ENCODE peak calls at places on chromosomes 1 and 21, in six cellular contexts. H is K562, O is HCT116, K is GM12878, B is H1, P is HepG2. J is an unnamed sample.

GRCh38 chr1:33152685-33153432 is 29.0 kb downstream of the TRIM62 start:
- DNase-seq in H (no peak), O (no peak), K (no peak), B (peak; percentile 70), P (peak; percentile 10), J (no peak)

GRCh38 chr1:54798769-54799641 is 2.1 kb downstream of the TTC22 start:
- DNase-seq in H (no peak), O (no peak), K (peak; percentile 41), B (no peak), P (no peak), J (no peak)

GRCh38 chr1:78176448-78176847 is 130.7 kb downstream of the GIPC2 start:
- DNase-seq in H (no peak), O (no peak), K (no peak), B (no peak), P (no peak), J (no peak)

GRCh38 chr1:11806307-11806936 is 431 bp downstream of the CLCN6 start:
- DNase-seq in H (peak; percentile 92), O (no peak), K (no peak), B (no peak), P (no peak), J (peak; percentile 45)

GRCh38 chr1:110879758-110880606 is 7.0 kb downstream of the CD53 start:
- DNase-seq in H (peak; percentile 87), O (no peak), K (peak; percentile 65), B (no peak), P (no peak), J (no peak)

GRCh38 chr1:208185801-208186201 is 58.4 kb downstream of the PLXNA2 start:
- DNase-seq in H (no peak), O (no peak), K (no peak), B (no peak), P (no peak), J (no peak)

GRCh38 chr1:246355421-246356230 is 151.5 kb downstream of the SMYD3 start:
- DNase-seq in H (no peak), O (no peak), K (no peak), B (peak; percentile 55), P (no peak), J (peak; percentile 44)

GRCh38 chr1:236489710-236490377 is 33.9 kb upstream of the LGALS8 start:
- DNase-seq in H (peak; percentile 65), O (peak; percentile 63), K (peak; percentile 19), B (no peak), P (peak; percentile 74), J (peak; percentile 37)

GRCh38 chr1:12600880-12601633 is 17.0 kb downstream of the DHRS3 start:
- DNase-seq in H (peak; percentile 77), O (no peak), K (no peak), B (peak; percentile 81), P (peak; percentile 62), J (peak; percentile 56)

GRCh38 chr1:177077006-177077405 is 87.5 kb downstream of the ASTN1 start:
- DNase-seq in H (no peak), O (no peak), K (no peak), B (no peak), P (no peak), J (no peak)

DNA sequence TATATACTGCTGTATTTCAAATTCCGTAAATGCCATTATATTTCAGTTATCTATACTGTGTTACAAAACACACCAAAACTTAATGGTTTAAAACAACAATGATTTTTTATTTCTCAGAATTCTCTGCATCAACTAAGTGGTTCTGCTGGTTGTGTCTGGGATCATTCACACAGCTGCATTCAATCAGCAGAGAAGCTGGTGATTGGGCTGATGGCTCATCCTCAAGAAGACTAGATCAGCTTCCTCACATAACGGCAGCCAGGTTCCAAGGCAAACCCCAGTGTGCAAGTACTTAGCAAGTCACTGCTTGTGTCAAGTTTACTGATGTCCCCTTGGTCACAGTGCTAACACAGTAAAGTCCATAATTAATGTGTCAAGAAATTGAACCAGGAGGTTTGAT is 86.3 kb upstream of the VANGL1 start:
- DNase-seq in H (no peak), O (no peak), K (no peak), B (no peak), P (no peak), J (no peak)
- H3K27ac ChIP-seq in H (no peak overlapping the region), O (no peak overlapping the region), K (no peak overlapping the region), B (no peak overlapping the region), P (no peak overlapping the region), J (no peak overlapping the region)

DNA sequence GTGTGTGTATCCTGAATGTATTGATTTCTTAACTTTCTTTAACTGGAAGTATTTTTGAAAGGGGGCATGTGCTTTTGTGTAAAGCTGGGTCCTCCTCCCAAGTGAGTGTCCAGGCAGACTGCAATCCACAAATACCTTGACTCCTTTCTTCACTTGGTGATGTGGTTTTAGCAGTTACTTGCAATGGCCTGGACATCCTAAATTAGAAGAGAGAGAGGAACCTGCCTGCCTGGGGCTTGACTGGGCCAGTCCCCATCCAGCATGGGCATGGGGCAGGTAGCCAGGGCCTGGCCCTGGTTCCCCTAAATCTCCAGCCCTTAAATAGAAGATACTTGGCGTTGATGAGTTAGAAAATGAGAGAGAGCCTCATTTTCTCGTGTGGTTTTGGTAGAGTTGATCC is 159.7 kb downstream of the PGBD5 start:
- DNase-seq in H (no peak), O (no peak), K (no peak), B (no peak), P (no peak), J (no peak)
- TF ChIP-seq EZH2 in H (no peak), O (no peak), K (no peak), B (no peak), P (no peak), J (no peak)

GRCh38 chr1:88973520-88974137 is 18.8 kb downstream of the KYAT3 start:
- DNase-seq in H (no peak), O (peak; percentile 33), K (no peak), B (no peak), P (peak; percentile 38), J (peak; percentile 55)
- TF ChIP-seq MAX in H (no peak), O (no peak), K (no peak), B (no peak), P (no peak), J (no peak)

GRCh38 chr21:28541371-28542112 is 451.1 kb downstream of the LTN1 start:
- DNase-seq in H (no peak), O (no peak), K (no peak), B (no peak), P (no peak), J (peak; percentile 28)
- H3K27ac ChIP-seq in H (no peak overlapping the region), O (no peak overlapping the region), K (no peak overlapping the region), B (no peak overlapping the region), P (no peak overlapping the region), J (peak overlapping the region; percentile 85)

DNA sequence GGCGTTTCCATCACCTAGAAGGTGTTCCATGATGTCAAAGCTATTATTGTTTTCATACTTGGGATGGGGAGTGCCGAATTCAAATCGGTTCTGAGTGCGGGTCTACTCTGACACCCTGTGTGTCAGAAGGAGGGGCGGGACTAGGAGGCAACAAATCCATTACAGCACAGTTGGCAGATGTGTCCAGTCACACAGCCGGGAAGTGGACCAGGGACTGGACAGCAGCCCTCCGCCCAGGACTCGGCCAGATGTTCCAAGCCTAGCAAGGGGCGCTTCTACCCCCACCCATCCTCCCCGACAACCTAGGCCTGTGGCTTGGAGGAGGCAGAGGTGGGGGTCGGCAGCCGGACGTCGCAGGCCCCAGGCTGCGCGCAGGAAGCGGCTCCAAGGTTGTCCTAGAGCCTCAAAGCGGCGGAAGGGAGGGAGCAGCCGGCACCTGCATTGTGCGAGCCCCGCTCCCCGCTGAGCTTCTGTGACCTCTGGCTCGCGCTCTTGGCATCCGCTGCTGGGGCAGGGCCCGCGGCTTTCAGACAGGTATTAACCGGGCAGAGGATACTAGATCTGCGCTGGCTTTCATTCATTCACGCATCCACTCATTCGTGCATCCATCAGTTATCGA is 20.5 kb upstream of the MYCL start:
- DNase-seq in H (no peak), O (no peak), K (no peak), B (peak; percentile 89), P (no peak), J (no peak)
- TF ChIP-seq EZH2 in H (no peak), O (no peak), K (no peak), B (no peak), P (no peak), J (peak; percentile 46)

DNA sequence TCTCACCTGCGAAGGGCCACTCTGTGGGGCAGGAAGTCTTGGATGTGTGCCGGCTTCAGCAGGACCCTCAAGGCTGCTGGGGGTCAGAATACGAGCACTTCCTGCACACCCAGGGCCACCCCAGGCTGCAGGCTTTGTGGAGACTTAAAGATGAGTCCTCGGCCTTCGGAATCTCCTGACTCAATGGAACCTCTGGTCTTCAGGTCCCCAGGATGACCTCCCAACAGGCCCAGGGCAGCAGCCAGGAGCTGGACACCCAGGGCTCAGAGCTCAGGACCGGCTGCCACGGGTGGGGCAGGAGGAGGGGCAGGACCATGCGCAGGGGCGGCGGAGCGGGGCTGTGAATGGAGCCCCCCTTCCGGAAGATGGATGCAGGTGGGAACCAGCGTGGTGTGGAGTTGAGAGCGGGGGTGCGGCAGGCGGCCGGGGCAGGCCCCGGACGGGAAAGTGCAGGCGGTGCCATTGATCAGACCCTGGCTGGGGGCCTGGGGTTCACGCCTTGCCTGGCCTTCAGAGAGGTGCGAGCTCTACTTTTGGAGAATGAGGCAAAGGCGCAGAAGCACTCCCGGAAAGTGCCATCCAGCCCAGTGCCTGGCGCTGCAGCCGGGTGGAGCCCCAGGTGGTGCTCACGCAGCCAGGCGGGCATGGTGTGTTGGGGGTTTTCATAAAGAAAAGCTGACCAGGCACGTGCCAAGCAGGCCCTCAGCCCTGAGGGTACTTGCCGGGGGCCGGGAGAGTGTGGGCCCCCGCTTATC is 10.4 kb downstream of the COL18A1 start:
- DNase-seq in H (no peak), O (no peak), K (no peak), B (no peak), P (no peak), J (no peak)
- TF ChIP-seq MAX in H (no peak), O (no peak), K (no peak), B (no peak), P (no peak), J (no peak)

DNA sequence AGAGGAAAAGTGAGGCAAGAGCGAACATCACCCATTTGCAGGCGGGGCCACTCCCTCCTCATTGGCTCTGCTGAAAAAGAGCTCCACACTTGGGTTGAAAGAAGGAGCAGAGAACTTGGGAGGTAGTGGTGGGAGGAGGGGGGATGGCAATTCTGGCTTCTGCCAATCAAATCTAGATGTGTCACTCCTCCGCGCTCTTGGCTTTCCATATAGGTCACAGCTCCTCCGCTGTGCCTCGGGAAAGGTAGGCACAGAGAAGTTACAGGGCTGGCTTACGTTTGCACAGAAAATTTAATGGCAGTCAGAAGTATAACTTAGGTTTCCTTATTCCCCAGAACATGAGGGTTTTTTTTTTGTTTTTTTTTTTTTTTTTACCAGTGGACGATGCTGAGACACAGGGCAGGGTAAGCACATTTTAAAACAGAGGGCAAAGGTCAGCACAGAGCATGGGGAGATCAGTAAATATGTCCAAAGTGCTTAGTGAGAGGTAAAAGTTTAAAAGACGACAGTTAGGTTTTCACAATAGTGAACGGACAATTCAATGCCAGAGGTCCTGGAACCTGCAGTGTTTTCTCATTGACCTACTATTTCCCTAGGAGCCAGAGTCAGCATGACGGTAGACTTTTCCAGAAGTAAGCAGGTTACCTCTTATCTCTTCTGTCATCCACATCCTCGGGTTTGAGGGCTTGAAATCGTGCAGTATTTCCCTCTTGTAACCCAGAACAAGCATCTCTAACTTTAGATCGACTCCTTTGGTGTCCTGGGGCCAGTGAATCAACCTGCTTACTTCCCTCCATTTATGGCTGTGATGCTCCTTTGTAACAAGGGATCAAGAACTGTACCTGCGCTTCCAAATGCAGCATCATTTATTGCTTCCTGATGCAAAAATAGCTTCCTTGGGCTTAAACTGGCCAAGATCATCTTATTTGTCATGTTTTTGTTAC is 258.9 kb upstream of the PROX1 start:
- DNase-seq in H (no peak), O (no peak), K (no peak), B (no peak), P (peak; percentile 70), J (no peak)
- H3K27ac ChIP-seq in H (no peak overlapping the region), O (no peak overlapping the region), K (no peak overlapping the region), B (no peak overlapping the region), P (peak overlapping the region; percentile 77), J (no peak overlapping the region)

GRCh38 chr1:10685196-10685850 is 111.1 kb downstream of the CASZ1 start:
- DNase-seq in H (no peak), O (no peak), K (no peak), B (no peak), P (no peak), J (no peak)
- TF ChIP-seq EZH2 in H (no peak), O (no peak), K (no peak), B (no peak), P (no peak), J (no peak)

J was measured in endothelial cell of umbilical vein.